ENCODE peak calls at places on chromosomes 12 and 14, in seven cellular contexts. E is MM.1S, T is SK-N-SH, Q is uterus, G is esophagus muscularis mucosa, W is pancreas, Z is heart right ventricle. J is an unnamed sample.

GRCh38 chr12:56081393-56082347 is 1.7 kb downstream of the ERBB3 start:
- DNase-seq in Q (no peak), T (no peak), E (no peak), G (no peak), W (peak; percentile 61), Z (no peak), J (no peak)

GRCh38 chr12:110819150-110819549 is 27.6 kb upstream of the CCDC63 start:
- DNase-seq in Q (no peak), Z (no peak), T (no peak), G (no peak), W (no peak), E (no peak), J (no peak)

GRCh38 chr14:39488600-39488999 is 56.4 kb upstream of the FBXO33 start:
- DNase-seq in G (no peak), Z (no peak), Q (no peak), E (no peak), W (no peak), T (no peak), J (no peak)

GRCh38 chr14:22986508-22987054 is 4.2 kb upstream of the AJUBA start:
- DNase-seq in W (peak; percentile 90), E (peak; percentile 70), Q (peak; percentile 85), T (peak; percentile 79), Z (peak; percentile 90), G (peak; percentile 97), J (peak; percentile 95)

GRCh38 chr12:105907982-105908381 is 230.8 kb downstream of the NUAK1 start:
- DNase-seq in T (no peak), G (no peak), W (no peak), Q (no peak), Z (no peak), E (no peak), J (no peak)

GRCh38 chr14:19729763-19730162 is 13.6 kb upstream of the OR4Q3 start:
- DNase-seq in Z (no peak), E (no peak), T (no peak), G (peak; percentile 92), Q (no peak), W (peak; percentile 34), J (no peak)

GRCh38 chr12:106275458-106275857 is 27.1 kb upstream of the TCP11L2 start:
- DNase-seq in W (no peak), E (no peak), T (no peak), Q (no peak), G (peak; percentile 2), Z (no peak), J (no peak)

GRCh38 chr12:121214171-121214777 is 4.3 kb downstream of the P2RX4 start:
- DNase-seq in W (no peak), E (no peak), Q (no peak), G (no peak), Z (no peak), T (no peak), J (no peak)

GRCh38 chr12:31876568-31877424 is 82.4 kb upstream of the RESF1 start:
- DNase-seq in G (no peak), E (no peak), Z (peak; percentile 28), Q (no peak), W (no peak), T (no peak), J (no peak)

GRCh38 chr14:97219356-97220017 is 422.3 kb downstream of the VRK1 start:
- DNase-seq in G (peak; percentile 72), Q (no peak), Z (no peak), E (no peak), T (peak; percentile 10), W (no peak), J (no peak)

GRCh38 chr12:117582135-117582784 is 220.8 kb upstream of the NOS1 start:
- DNase-seq in Z (no peak), Q (no peak), T (no peak), W (no peak), G (no peak), E (no peak), J (no peak)

GRCh38 chr14:81219821-81220487 is 805 bp downstream of the GTF2A1 start:
- DNase-seq in Z (peak; percentile 32), T (peak; percentile 61), E (peak; percentile 13), G (no peak), W (peak; percentile 80), Q (peak; percentile 41), J (peak; percentile 77)

GRCh38 chr12:46209165-46209564 is 59.7 kb downstream of the SLC38A1 start:
- DNase-seq in Z (no peak), T (no peak), E (no peak), Q (no peak), W (no peak), G (no peak), J (no peak)

GRCh38 chr14:105375635-105376057 is 22.7 kb upstream of the TEX22 start:
- DNase-seq in Q (no peak), T (no peak), W (no peak), Z (no peak), G (no peak), E (no peak), J (no peak)

GRCh38 chr12:22399464-22399863 is 65.0 kb upstream of the ST8SIA1 start:
- DNase-seq in T (no peak), Q (no peak), G (no peak), Z (no peak), E (no peak), W (no peak), J (no peak)

GRCh38 chr12:77337327-77337726 is 272.0 kb upstream of the E2F7 start:
- DNase-seq in Q (no peak), Z (no peak), G (no peak), E (no peak), W (no peak), T (no peak), J (no peak)

DNA sequence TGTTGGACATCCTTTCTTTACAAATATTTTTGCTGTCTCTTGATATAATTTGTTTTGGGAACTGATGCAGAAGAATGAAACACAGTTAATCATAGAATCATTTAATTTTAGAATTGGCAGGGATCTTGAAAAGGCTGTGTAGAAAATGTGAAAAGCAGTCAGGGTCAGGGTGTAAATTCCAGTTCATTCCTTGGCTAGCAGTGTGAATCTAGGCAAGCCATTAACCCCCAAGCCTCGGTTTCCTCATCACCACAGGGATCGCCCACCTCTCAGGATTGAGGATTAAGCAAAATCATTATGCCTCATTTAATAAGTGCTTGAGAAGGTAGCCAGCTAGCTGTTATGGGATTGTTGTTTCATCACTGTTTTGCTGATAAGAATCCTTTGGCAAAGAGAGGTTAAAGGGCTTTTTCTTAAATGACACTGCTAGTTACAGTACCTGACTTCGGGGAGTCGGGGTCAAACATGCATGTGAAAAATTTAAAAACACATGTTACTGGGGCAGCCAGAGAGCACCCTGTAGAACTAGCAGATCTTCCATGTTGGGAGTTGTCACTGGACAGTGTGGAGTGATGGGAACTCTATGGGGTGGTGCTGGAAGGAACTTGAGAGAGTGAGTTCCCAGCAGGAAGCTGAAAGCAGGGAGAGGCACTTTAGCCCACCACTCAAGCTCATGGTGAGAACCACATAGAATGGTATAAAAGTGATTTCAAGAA is 10.7 kb downstream of the TNFRSF1A start:
- DNase-seq in G (no peak), W (no peak), T (no peak), E (no peak), Q (no peak), Z (no peak), J (no peak)
- H3K4me1 ChIP-seq in G (peaks cover 64% of the 10 kb centered on the region), W (peaks cover 21% of the 10 kb centered on the region), T (peaks cover 18% of the 10 kb centered on the region), E (peaks cover 27% of the 10 kb centered on the region), Q (peaks cover 8% of the 10 kb centered on the region), Z (peaks cover 65% of the 10 kb centered on the region), J (peaks cover 17% of the 10 kb centered on the region)

GRCh38 chr12:97276621-97277020 is 186.0 kb upstream of the RMST start:
- DNase-seq in G (peak; percentile 57), Q (no peak), W (no peak), E (no peak), Z (no peak), T (no peak), J (no peak)

GRCh38 chr12:97275261-97276197 is 187.1 kb upstream of the RMST start:
- DNase-seq in E (no peak), G (peak; percentile 91), W (no peak), Q (no peak), T (no peak), Z (no peak), J (no peak)

GRCh38 chr12:97272471-97272870 is 190.1 kb upstream of the RMST start:
- DNase-seq in T (no peak), W (no peak), Q (no peak), E (no peak), Z (no peak), G (no peak), J (no peak)

GRCh38 chr12:97277030-97277429 is 185.6 kb upstream of the RMST start:
- DNase-seq in W (no peak), E (no peak), G (no peak), Z (no peak), Q (no peak), T (no peak), J (no peak)

GRCh38 chr12:97276198-97276580 is 186.4 kb upstream of the RMST start:
- DNase-seq in G (peak; percentile 79), Z (no peak), W (no peak), E (no peak), T (no peak), Q (no peak), J (no peak)
- H3K4me3 ChIP-seq in G (no peak overlapping the region), Z (no peak overlapping the region), W (no peak overlapping the region), E (no peak overlapping the region), T (no peak overlapping the region), Q (no peak overlapping the region), J (no peak overlapping the region)

DNA sequence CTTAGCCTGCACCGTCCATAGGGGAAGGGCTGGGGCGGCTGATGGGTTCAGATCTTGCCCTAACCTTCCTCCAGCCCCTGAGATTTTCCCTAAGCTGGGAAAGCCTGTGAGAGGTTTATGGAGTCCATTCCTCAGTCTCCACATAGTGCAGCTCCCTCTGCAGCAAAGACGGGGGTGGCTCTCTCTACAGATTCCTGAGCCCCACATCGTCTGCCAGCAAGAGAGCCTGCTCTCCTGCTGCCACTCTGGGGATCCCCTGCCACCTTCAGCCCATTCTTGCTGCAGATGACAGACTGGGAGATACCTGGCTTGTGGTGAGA is 3.1 kb downstream of the SMIM41 start:
- DNase-seq in Z (no peak), T (no peak), G (no peak), E (no peak), W (peak; percentile 46), Q (no peak), J (no peak)
- H3K27ac ChIP-seq in Z (peak overlapping the region; percentile 86), T (no peak overlapping the region), G (peak overlapping the region; percentile 68), E (no peak overlapping the region), W (no peak overlapping the region), Q (peak overlapping the region; percentile 71), J (peak overlapping the region; percentile 60)

GRCh38 chr14:54206477-54206876 is 190.3 kb upstream of the CDKN3 start:
- DNase-seq in T (no peak), E (no peak), G (no peak), W (no peak), Z (no peak), Q (no peak), J (no peak)

GRCh38 chr14:54208751-54209150 is 188.1 kb upstream of the CDKN3 start:
- DNase-seq in Z (no peak), Q (no peak), W (no peak), T (no peak), G (no peak), E (no peak), J (no peak)

GRCh38 chr14:54207476-54207875 is 189.3 kb upstream of the CDKN3 start:
- DNase-seq in Z (no peak), W (no peak), G (no peak), Q (no peak), E (no peak), T (no peak), J (no peak)

GRCh38 chr14:54207991-54208520 is 188.8 kb upstream of the CDKN3 start:
- DNase-seq in Z (no peak), E (no peak), T (no peak), Q (no peak), W (no peak), G (no peak), J (no peak)

DNA sequence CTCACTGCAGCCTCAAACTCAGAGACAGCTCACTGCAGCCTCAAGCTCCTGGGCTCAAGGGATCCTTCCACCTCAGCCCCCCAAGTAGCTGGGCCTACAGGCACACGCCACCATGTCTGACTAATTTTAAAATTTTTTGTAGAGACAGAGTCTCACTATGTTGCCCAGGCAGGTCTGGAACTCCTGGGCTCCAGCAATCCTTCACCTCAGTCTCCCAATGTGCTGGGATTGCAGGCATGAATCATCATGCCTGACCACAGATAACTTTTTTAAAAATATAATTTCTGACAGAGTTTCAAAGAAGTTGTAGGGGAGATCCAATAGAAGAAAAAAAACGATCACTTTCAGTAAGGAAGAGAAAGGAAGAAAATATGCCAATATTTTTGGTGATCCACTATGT is 189.7 kb upstream of the CDKN3 start:
- DNase-seq in T (no peak), Q (no peak), W (no peak), Z (no peak), E (no peak), G (no peak), J (no peak)
- H3K4me1 ChIP-seq in T (no peaks in the 10 kb centered on the region), Q (no peaks in the 10 kb centered on the region), W (no peaks in the 10 kb centered on the region), Z (no peaks in the 10 kb centered on the region), E (no peaks in the 10 kb centered on the region), G (no peaks in the 10 kb centered on the region), J (no peaks in the 10 kb centered on the region)